ENCODE peak calls at places on chromosomes 4 and X, in ten cellular contexts. K is foreskin keratinocyte; P is D341Med; Y is Ammon's horn; A is stimulated activated CD4-positive, alpha-beta T cell treated with anti-CD3 and anti-CD28 coated beads, TNF-alpha, amount 100 ng/mL, for 1 hour; V is posterior cingulate gyrus; J is brain microvascular endothelial cell; F is HFF-Myc; U is spleen; W is activated T-helper 1 cell treated with anti-CD3 and anti-CD28 coated beads, Interleukin-2, amount 50 U/mL, for 16 hours. X is an unnamed sample.

GRCh38 chr4:167587361-167587760 is 353.1 kb upstream of the SPOCK3 start:
- DNase-seq in U (no peak), W (no peak), F (no peak), V (no peak), P (no peak), Y (no peak), J (no peak), A (no peak), K (peak; percentile 58), X (no peak)

GRCh38 chr4:137535718-137536117 is 3.4 kb upstream of the PCDH18 start:
- DNase-seq in P (no peak), W (no peak), U (no peak), F (no peak), J (no peak), Y (no peak), V (no peak), A (no peak), K (no peak), X (no peak)

GRCh38 chr4:108483077-108483476 is 137.3 kb upstream of the RPL34 start:
- DNase-seq in V (no peak), W (no peak), K (no peak), J (no peak), P (no peak), U (no peak), A (no peak), Y (no peak), F (no peak), X (no peak)

GRCh38 chr4:146548443-146548842 is 26.7 kb upstream of the SLC10A7 start:
- DNase-seq in A (no peak), U (no peak), Y (no peak), J (no peak), K (no peak), V (no peak), P (no peak), F (no peak), W (no peak), X (no peak)

GRCh38 chr4:108068422-108068821 is 78.7 kb downstream of the HADH start:
- DNase-seq in P (no peak), U (no peak), J (no peak), A (no peak), F (peak; percentile 38), Y (no peak), K (no peak), W (no peak), V (no peak), X (no peak)

GRCh38 chr4:171956678-171957077 is 143.5 kb downstream of the GALNTL6 start:
- DNase-seq in P (no peak), Y (no peak), K (no peak), A (no peak), W (no peak), V (no peak), J (no peak), U (no peak), F (no peak), X (no peak)

GRCh38 chr4:53537606-53538005 is 53.7 kb downstream of the LNX1 start:
- DNase-seq in F (no peak), W (no peak), V (no peak), Y (no peak), P (no peak), J (no peak), A (no peak), K (peak; percentile 38), U (no peak), X (no peak)

GRCh38 chrX:44020693-44021092 is 47.5 kb upstream of the NDP start:
- DNase-seq in A (no peak), F (no peak), V (no peak), W (no peak), J (no peak), K (no peak), P (no peak), Y (peak; percentile 4), U (no peak), X (no peak)

GRCh38 chrX:108072746-108073145 is 18.6 kb downstream of the PSMD10 start:
- DNase-seq in Y (no peak), W (no peak), U (no peak), J (peak; percentile 83), A (no peak), V (no peak), K (no peak), P (no peak), F (no peak), X (no peak)

GRCh38 chrX:17967888-17968287 is 106.8 kb upstream of the RAI2 start:
- DNase-seq in J (no peak), F (no peak), K (no peak), P (no peak), Y (no peak), U (no peak), W (no peak), A (no peak), V (no peak), X (no peak)

GRCh38 chr4:81523672-81524436 is 52.1 kb upstream of the RASGEF1B start:
- DNase-seq in W (no peak), U (no peak), A (no peak), Y (peak; percentile 77), V (no peak), J (no peak), P (no peak), K (no peak), F (no peak), X (no peak)

GRCh38 chr4:54961357-54961975 is 163.9 kb downstream of the KDR start:
- DNase-seq in W (no peak), J (peak; percentile 48), A (no peak), Y (peak; percentile 31), F (peak; percentile 6), U (no peak), P (no peak), K (peak; percentile 23), V (no peak), X (no peak)

GRCh38 chrX:27399146-27399456 is 64.0 kb downstream of the PPP4R3C start:
- DNase-seq in J (no peak), F (no peak), A (no peak), P (no peak), V (no peak), Y (no peak), W (no peak), K (no peak), U (no peak), X (no peak)

GRCh38 chr4:86961605-86962295 is 26.9 kb downstream of the AFF1 start:
- DNase-seq in P (no peak), A (no peak), U (no peak), V (no peak), K (no peak), W (no peak), F (no peak), J (no peak), Y (no peak), X (no peak)

GRCh38 chrX:124194209-124194608 is 138.3 kb upstream of the TEX13D start:
- DNase-seq in K (no peak), W (no peak), Y (no peak), J (no peak), V (no peak), F (peak; percentile 10), U (no peak), A (no peak), P (no peak), X (no peak)

GRCh38 chr4:58962424-58962823 is 1852.2 kb upstream of the IGFBP7 start:
- DNase-seq in K (no peak), W (no peak), U (no peak), A (no peak), Y (no peak), P (no peak), J (no peak), V (no peak), F (no peak), X (no peak)

GRCh38 chr4:35963383-35963782 is 280.9 kb downstream of the ARAP2 start:
- DNase-seq in P (no peak), U (no peak), J (no peak), V (no peak), Y (no peak), A (no peak), K (no peak), F (no peak), W (no peak), X (no peak)

GRCh38 chr4:11748169-11748872 is 319.6 kb upstream of the HS3ST1 start:
- DNase-seq in F (peak; percentile 16), Y (peak; percentile 4), P (no peak), U (no peak), J (peak; percentile 71), V (no peak), W (no peak), A (no peak), K (peak; percentile 87), X (no peak)

GRCh38 chr4:56656346-56656643 is 24.8 kb downstream of the HOPX start:
- DNase-seq in J (no peak), K (no peak), A (no peak), F (no peak), W (peak; percentile 18), V (peak; percentile 15), U (peak; percentile 87), P (peak; percentile 45), Y (no peak), X (no peak)

GRCh38 chr4:173937871-173938270 is 345.6 kb downstream of the FBXO8 start:
- DNase-seq in F (no peak), Y (no peak), V (no peak), U (no peak), A (no peak), J (no peak), P (no peak), K (no peak), W (no peak), X (no peak)

GRCh38 chr4:115215935-115216334 is 102.5 kb upstream of the NDST4 start:
- DNase-seq in W (no peak), P (no peak), Y (no peak), U (no peak), A (no peak), J (no peak), V (no peak), F (no peak), K (no peak), X (no peak)

GRCh38 chr4:41064953-41065352 is 149.4 kb downstream of the APBB2 start:
- DNase-seq in W (no peak), Y (no peak), A (no peak), F (no peak), V (no peak), K (no peak), P (no peak), J (no peak), U (no peak), X (no peak)

GRCh38 chr4:89800527-89801103 is 36.3 kb downstream of the SNCA start:
- DNase-seq in A (no peak), V (no peak), K (peak; percentile 71), P (no peak), F (no peak), W (no peak), U (no peak), Y (no peak), J (peak; percentile 24), X (peak; percentile 3)

GRCh38 chr4:89316931-89317366 is 9.3 kb upstream of the GPRIN3 start:
- DNase-seq in V (no peak), W (no peak), P (no peak), U (no peak), K (peak; percentile 37), Y (no peak), J (peak; percentile 34), F (no peak), A (no peak), X (no peak)

GRCh38 chrX:68146054-68146453 is 287.2 kb downstream of the OPHN1 start:
- DNase-seq in A (no peak), V (no peak), F (peak; percentile 5), J (peak; percentile 31), Y (peak; percentile 18), P (no peak), K (peak; percentile 30), U (no peak), W (no peak), X (no peak)

GRCh38 chr4:56730097-56730496 is 49.0 kb upstream of the HOPX start:
- DNase-seq in U (no peak), A (no peak), K (no peak), W (no peak), V (no peak), F (no peak), Y (no peak), P (no peak), J (no peak), X (no peak)

GRCh38 chr4:153154010-153154975 is 50.0 kb upstream of the TRIM2 start:
- DNase-seq in W (no peak), V (no peak), A (no peak), U (no peak), J (peak; percentile 57), F (no peak), K (peak; percentile 50), Y (no peak), P (no peak), X (no peak)

GRCh38 chrX:426881-427280 is 40.2 kb upstream of the PPP2R3B start:
- DNase-seq in W (no peak), V (no peak), Y (no peak), P (no peak), F (no peak), U (no peak), A (no peak), K (no peak), J (peak; percentile 22), X (peak; percentile 38)